ENCODE peak calls at places on chromosomes 6 and 20, in six cellular contexts. I, C, O, G, K and J are unnamed samples.
A peak's percentile ranks its signal among the peaks of the same experiment; 100 is the strongest.

GRCh38 chr20:44026932-44027685 is 112.5 kb downstream of the TOX2 start:
- DNase-seq in I (no peak), C (peak; percentile 17), O (no peak), G (no peak), K (no peak), J (no peak)

GRCh38 chr20:58850693-58851174 is at the start of gene GNAS-AS1:
- DNase-seq in I (peak; percentile 68), C (peak; percentile 47), O (peak; percentile 81), G (no peak), K (peak; percentile 87), J (peak; percentile 84)

GRCh38 chr6:10733863-10734262 is 11.0 kb downstream of the TMEM14C start:
- DNase-seq in I (no peak), C (no peak), O (no peak), G (no peak), K (no peak), J (no peak)

GRCh38 chr6:109015185-109015584 is 79.5 kb downstream of the SESN1 start:
- DNase-seq in I (no peak), C (no peak), O (no peak), G (no peak), K (no peak), J (no peak)

GRCh38 chr6:113634352-113635163 is 222.6 kb upstream of the MARCKS start:
- DNase-seq in I (no peak), C (no peak), O (no peak), G (no peak), K (no peak), J (peak; percentile 77)

GRCh38 chr6:106163966-106164877 is 78.1 kb downstream of the PRDM1 start:
- DNase-seq in I (no peak), C (no peak), O (no peak), G (no peak), K (no peak), J (no peak)

GRCh38 chr20:37414133-37414532 is 68.2 kb downstream of the SRC start:
- DNase-seq in I (no peak), C (no peak), O (no peak), G (peak; percentile 47), K (no peak), J (no peak)

GRCh38 chr20:57840066-57840465 is 130.3 kb upstream of the PMEPA1 start:
- DNase-seq in I (no peak), C (no peak), O (no peak), G (no peak), K (no peak), J (no peak)

GRCh38 chr6:121760640-121761213 is 325.3 kb downstream of the GJA1 start:
- DNase-seq in I (no peak), C (no peak), O (no peak), G (no peak), K (no peak), J (no peak)

GRCh38 chr6:62775427-62776022 is 435.7 kb upstream of the FKBP1C start:
- DNase-seq in I (no peak), C (no peak), O (no peak), G (no peak), K (no peak), J (peak; percentile 31)

GRCh38 chr20:31860431-31861345 is 9.6 kb downstream of the DUSP15 start:
- DNase-seq in I (no peak), C (no peak), O (no peak), G (no peak), K (no peak), J (peak; percentile 71)

GRCh38 chr20:5078399-5078958 is 41.3 kb downstream of the PCNA start:
- DNase-seq in I (no peak), C (peak; percentile 75), O (no peak), G (no peak), K (peak; percentile 22), J (peak; percentile 30)